ENCODE peak calls at places on chromosomes 12 and 14, in ten cellular contexts. I is stimulated activated naive CD4-positive, alpha-beta T cell; B is AG10803; K is D341Med; C is midbrain; G is germinal center; T is activated gamma-delta T cell treated with anti-CD3 and anti-CD28 coated beads, Interleukin-2, amount 50 U/mL, for 16 hours; V is upper lobe of right lung; O is T-helper 2 cell; U is PC-3. N is an unnamed sample.

GRCh38 chr14:24279301-24280186 is 8.1 kb upstream of the RABGGTA start:
- DNase-seq in I (peak), B (no peak), K (no peak), C (peak), G (peak), T (no peak), V (no peak), O (no peak), U (peak), N (no peak)

GRCh38 chr12:7017870-7018349 is 366 bp downstream of the LPCAT3 start:
- DNase-seq in I (no peak), B (no peak), K (peak), C (no peak), G (no peak), T (peak), V (no peak), O (no peak), U (peak), N (no peak)

GRCh38 chr12:54475542-54475941 is 2.1 kb upstream of the GTSF1 start:
- DNase-seq in I (no peak), B (peak), K (no peak), C (no peak), G (no peak), T (no peak), V (no peak), O (no peak), U (peak), N (peak)

GRCh38 chr14:90968025-90968424 is 92.4 kb downstream of the RPS6KA5 start:
- DNase-seq in I (no peak), B (peak), K (no peak), C (no peak), G (no peak), T (no peak), V (no peak), O (no peak), U (peak), N (peak)

GRCh38 chr12:120581998-120582397 is 796 bp upstream of the POP5 start:
- DNase-seq in I (no peak), B (no peak), K (no peak), C (no peak), G (no peak), T (no peak), V (no peak), O (no peak), U (peak), N (peak)

GRCh38 chr12:109111775-109112491 is 4.5 kb upstream of the ACACB start:
- DNase-seq in I (no peak), B (peak), K (peak), C (peak), G (peak), T (peak), V (peak), O (no peak), U (peak), N (peak)

GRCh38 chr12:8698132-8698829 is 490 bp downstream of the RIMKLB start:
- DNase-seq in I (peak), B (peak), K (peak), C (peak), G (peak), T (peak), V (peak), O (peak), U (no peak), N (peak)

GRCh38 chr14:55383541-55384140 is 28.0 kb downstream of the ATG14 start:
- DNase-seq in I (no peak), B (no peak), K (no peak), C (no peak), G (no peak), T (no peak), V (no peak), O (no peak), U (no peak), N (no peak)

GRCh38 chr12:131834798-131835615 is 6.8 kb downstream of the MMP17 start:
- DNase-seq in I (no peak), B (no peak), K (no peak), C (no peak), G (no peak), T (no peak), V (no peak), O (no peak), U (peak), N (no peak)

GRCh38 chr14:50542941-50543418 is 10.6 kb upstream of the MAP4K5 start:
- DNase-seq in I (no peak), B (peak), K (peak), C (peak), G (peak), T (no peak), V (no peak), O (no peak), U (peak), N (peak)

GRCh38 chr12:45309826-45310626 is 94.1 kb downstream of the ANO6 start:
- DNase-seq in I (no peak), B (peak), K (no peak), C (no peak), G (no peak), T (no peak), V (no peak), O (no peak), U (no peak), N (no peak)

GRCh38 chr14:100246809-100247428 is 8.0 kb downstream of the YY1 start:
- DNase-seq in I (no peak), B (peak), K (peak), C (peak), G (no peak), T (no peak), V (no peak), O (no peak), U (peak), N (peak)

GRCh38 chr12:67909681-67910080 is 79.6 kb upstream of the IFNG-AS1 start:
- DNase-seq in I (no peak), B (no peak), K (no peak), C (no peak), G (no peak), T (no peak), V (no peak), O (no peak), U (peak), N (peak)

GRCh38 chr14:31770271-31770670 is 209.1 kb downstream of the NUBPL start:
- DNase-seq in I (no peak), B (no peak), K (no peak), C (no peak), G (no peak), T (no peak), V (no peak), O (no peak), U (no peak), N (no peak)

GRCh38 chr12:26740991-26741390 is 92.0 kb downstream of the ITPR2 start:
- DNase-seq in I (no peak), B (no peak), K (peak), C (no peak), G (no peak), T (no peak), V (no peak), O (no peak), U (no peak), N (no peak)

GRCh38 chr14:68593806-68594536 is 198.9 kb downstream of the ZFP36L1 start:
- DNase-seq in I (no peak), B (peak), K (no peak), C (no peak), G (peak), T (no peak), V (peak), O (no peak), U (no peak), N (no peak)

GRCh38 chr12:105814283-105814682 is 324.5 kb downstream of the NUAK1 start:
- DNase-seq in I (no peak), B (no peak), K (no peak), C (no peak), G (no peak), T (no peak), V (no peak), O (no peak), U (no peak), N (no peak)